ENCODE peak calls at places on chromosomes 4 and X, in six cellular contexts. One of them, this sample, is unnamed.

GRCh38 chrX:20595928-20596550 is 329.3 kb upstream of the RPS6KA3 start:
- DNase-seq in small intestine: no peak
- DNase-seq in left ventricle myocardium inferior: no peak
- DNase-seq in tibial artery: no peak
- DNase-seq in CD4-positive, alpha-beta memory T cell: no peak
- DNase-seq in brain microvascular endothelial cell: no peak
- DNase-seq in this sample: no peak

GRCh38 chr4:113643505-113643904 is 118.0 kb downstream of the CAMK2D start:
- DNase-seq in tibial artery: no peak
- DNase-seq in left ventricle myocardium inferior: no peak
- DNase-seq in CD4-positive, alpha-beta memory T cell: no peak
- DNase-seq in brain microvascular endothelial cell: no peak
- DNase-seq in small intestine: no peak
- DNase-seq in this sample: no peak

GRCh38 chrX:117510453-117510852 is 606.2 kb downstream of the KLHL13 start:
- DNase-seq in left ventricle myocardium inferior: no peak
- DNase-seq in small intestine: peak; percentile 0
- DNase-seq in tibial artery: no peak
- DNase-seq in CD4-positive, alpha-beta memory T cell: no peak
- DNase-seq in brain microvascular endothelial cell: no peak
- DNase-seq in this sample: no peak

GRCh38 chr4:8229341-8229975 is 30.4 kb downstream of the SH3TC1 start:
- DNase-seq in tibial artery: no peak
- DNase-seq in CD4-positive, alpha-beta memory T cell: no peak
- DNase-seq in left ventricle myocardium inferior: no peak
- DNase-seq in brain microvascular endothelial cell: no peak
- DNase-seq in small intestine: no peak
- DNase-seq in this sample: peak; percentile 34

GRCh38 chr4:34181311-34181808 is 2063.0 kb downstream of the ARAP2 start:
- DNase-seq in small intestine: no peak
- DNase-seq in CD4-positive, alpha-beta memory T cell: no peak
- DNase-seq in brain microvascular endothelial cell: peak; percentile 32
- DNase-seq in tibial artery: no peak
- DNase-seq in left ventricle myocardium inferior: no peak
- DNase-seq in this sample: peak; percentile 5

GRCh38 chr4:74283614-74284013 is 24.7 kb upstream of the EPGN start:
- DNase-seq in CD4-positive, alpha-beta memory T cell: no peak
- DNase-seq in tibial artery: no peak
- DNase-seq in small intestine: no peak
- DNase-seq in brain microvascular endothelial cell: no peak
- DNase-seq in left ventricle myocardium inferior: no peak
- DNase-seq in this sample: no peak

GRCh38 chr4:88533937-88534750 is 10.6 kb upstream of the PYURF start:
- DNase-seq in small intestine: no peak
- DNase-seq in CD4-positive, alpha-beta memory T cell: no peak
- DNase-seq in tibial artery: no peak
- DNase-seq in left ventricle myocardium inferior: no peak
- DNase-seq in brain microvascular endothelial cell: peak; percentile 58
- DNase-seq in this sample: no peak

GRCh38 chrX:9340619-9341304 is 124.1 kb upstream of the TBL1X start:
- DNase-seq in small intestine: peak; percentile 6
- DNase-seq in left ventricle myocardium inferior: peak; percentile 20
- DNase-seq in tibial artery: peak; percentile 46
- DNase-seq in CD4-positive, alpha-beta memory T cell: peak; percentile 71
- DNase-seq in brain microvascular endothelial cell: no peak
- DNase-seq in this sample: peak; percentile 65

GRCh38 chr4:126106658-126107057 is 791.9 kb downstream of the FAT4 start:
- DNase-seq in tibial artery: no peak
- DNase-seq in left ventricle myocardium inferior: no peak
- DNase-seq in brain microvascular endothelial cell: no peak
- DNase-seq in small intestine: no peak
- DNase-seq in CD4-positive, alpha-beta memory T cell: no peak
- DNase-seq in this sample: peak; percentile 9

GRCh38 chr4:147643616-147644015 is 26.4 kb downstream of the TMEM184C start:
- DNase-seq in CD4-positive, alpha-beta memory T cell: no peak
- DNase-seq in brain microvascular endothelial cell: no peak
- DNase-seq in small intestine: no peak
- DNase-seq in left ventricle myocardium inferior: no peak
- DNase-seq in tibial artery: no peak
- DNase-seq in this sample: no peak

GRCh38 chr4:47221721-47222120 is 190.4 kb downstream of the GABRB1 start:
- DNase-seq in small intestine: no peak
- DNase-seq in tibial artery: no peak
- DNase-seq in CD4-positive, alpha-beta memory T cell: no peak
- DNase-seq in brain microvascular endothelial cell: peak; percentile 82
- DNase-seq in left ventricle myocardium inferior: no peak
- DNase-seq in this sample: no peak

GRCh38 chr4:157072002-157072401 is 3.9 kb upstream of the GLRB start:
- DNase-seq in left ventricle myocardium inferior: no peak
- DNase-seq in tibial artery: no peak
- DNase-seq in CD4-positive, alpha-beta memory T cell: no peak
- DNase-seq in small intestine: no peak
- DNase-seq in brain microvascular endothelial cell: no peak
- DNase-seq in this sample: no peak

GRCh38 chr4:94583938-94584641 is 132.3 kb downstream of the PDLIM5 start:
- DNase-seq in CD4-positive, alpha-beta memory T cell: no peak
- DNase-seq in left ventricle myocardium inferior: no peak
- DNase-seq in small intestine: no peak
- DNase-seq in brain microvascular endothelial cell: no peak
- DNase-seq in tibial artery: no peak
- DNase-seq in this sample: no peak
- H3K36me3 ChIP-seq in CD4-positive, alpha-beta memory T cell: no peaks in the 10 kb centered on the region
- H3K36me3 ChIP-seq in left ventricle myocardium inferior: peaks cover 64% of the 10 kb centered on the region
- H3K36me3 ChIP-seq in small intestine: peaks cover 5% of the 10 kb centered on the region
- H3K36me3 ChIP-seq in brain microvascular endothelial cell: peaks cover 24% of the 10 kb centered on the region
- H3K36me3 ChIP-seq in tibial artery: peaks cover 13% of the 10 kb centered on the region
- H3K36me3 ChIP-seq in this sample: no peaks in the 10 kb centered on the region

DNA sequence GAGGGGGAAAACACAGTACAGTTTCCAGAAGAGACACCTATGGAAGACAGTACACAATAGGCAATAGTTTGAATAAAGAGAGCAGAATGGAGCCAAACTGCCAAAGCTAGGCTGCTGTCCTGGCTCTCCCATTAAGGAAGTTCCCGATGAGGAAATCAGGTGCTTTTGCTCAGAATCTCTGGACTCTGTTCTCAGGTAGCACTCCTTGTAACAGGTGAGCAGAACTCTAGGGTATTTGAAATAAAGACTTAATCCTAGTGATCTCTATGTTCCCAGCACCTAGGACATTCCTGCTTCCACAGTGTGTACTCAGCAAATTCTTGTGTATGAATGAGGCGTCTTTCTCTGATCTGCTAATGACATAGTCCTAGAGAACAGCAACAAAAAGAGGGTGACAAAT is 1.7 kb downstream of the EGF start:
- DNase-seq in left ventricle myocardium inferior: no peak
- DNase-seq in small intestine: peak; percentile 72
- DNase-seq in brain microvascular endothelial cell: no peak
- DNase-seq in tibial artery: no peak
- DNase-seq in CD4-positive, alpha-beta memory T cell: no peak
- DNase-seq in this sample: no peak
- H3K27ac ChIP-seq in left ventricle myocardium inferior: no peak overlapping the region
- H3K27ac ChIP-seq in small intestine: no peak overlapping the region
- H3K27ac ChIP-seq in brain microvascular endothelial cell: no peak overlapping the region
- H3K27ac ChIP-seq in tibial artery: no peak overlapping the region
- H3K27ac ChIP-seq in CD4-positive, alpha-beta memory T cell: no peak overlapping the region
- H3K27ac ChIP-seq in this sample: no peak overlapping the region

GRCh38 chr4:151310124-151310728 is 15.2 kb downstream of the SH3D19 start:
- DNase-seq in small intestine: no peak
- DNase-seq in brain microvascular endothelial cell: no peak
- DNase-seq in CD4-positive, alpha-beta memory T cell: no peak
- DNase-seq in tibial artery: no peak
- DNase-seq in left ventricle myocardium inferior: no peak
- DNase-seq in this sample: no peak
- H3K36me3 ChIP-seq in small intestine: peaks cover 1% of the 10 kb centered on the region
- H3K36me3 ChIP-seq in brain microvascular endothelial cell: no peaks in the 10 kb centered on the region
- H3K36me3 ChIP-seq in CD4-positive, alpha-beta memory T cell: no peaks in the 10 kb centered on the region
- H3K36me3 ChIP-seq in tibial artery: no peaks in the 10 kb centered on the region
- H3K36me3 ChIP-seq in left ventricle myocardium inferior: peaks cover 7% of the 10 kb centered on the region
- H3K36me3 ChIP-seq in this sample: no peaks in the 10 kb centered on the region

DNA sequence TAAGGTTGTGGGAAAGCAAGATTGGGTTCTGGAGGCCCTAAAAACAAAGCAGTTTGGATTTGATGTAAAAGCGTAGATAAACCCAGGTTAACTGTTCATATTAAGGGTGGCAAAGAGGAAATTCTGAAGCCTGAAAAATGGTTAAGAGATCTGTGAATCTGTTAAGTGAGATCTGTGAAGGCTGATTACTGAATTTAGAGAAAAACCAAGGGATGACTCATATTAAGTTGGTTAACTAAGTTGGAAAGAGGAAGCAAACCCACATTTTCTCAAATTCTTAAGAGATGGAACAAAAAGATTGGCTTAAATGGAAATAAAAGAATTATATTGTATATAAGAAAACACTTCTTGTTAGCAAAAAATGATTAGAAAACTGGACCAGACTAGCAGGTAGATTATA is 22.8 kb downstream of the GPAT3 start:
- DNase-seq in tibial artery: no peak
- DNase-seq in small intestine: no peak
- DNase-seq in brain microvascular endothelial cell: no peak
- DNase-seq in left ventricle myocardium inferior: no peak
- DNase-seq in CD4-positive, alpha-beta memory T cell: no peak
- DNase-seq in this sample: no peak
- H3K27ac ChIP-seq in tibial artery: no peak overlapping the region
- H3K27ac ChIP-seq in small intestine: no peak overlapping the region
- H3K27ac ChIP-seq in brain microvascular endothelial cell: no peak overlapping the region
- H3K27ac ChIP-seq in left ventricle myocardium inferior: peak overlapping the region; percentile 18
- H3K27ac ChIP-seq in CD4-positive, alpha-beta memory T cell: no peak overlapping the region
- H3K27ac ChIP-seq in this sample: no peak overlapping the region

GRCh38 chrX:44157858-44158257 is 184.7 kb upstream of the NDP start:
- DNase-seq in small intestine: no peak
- DNase-seq in tibial artery: peak; percentile 68
- DNase-seq in left ventricle myocardium inferior: no peak
- DNase-seq in CD4-positive, alpha-beta memory T cell: no peak
- DNase-seq in brain microvascular endothelial cell: no peak
- DNase-seq in this sample: no peak
- H3K36me3 ChIP-seq in small intestine: no peaks in the 10 kb centered on the region
- H3K36me3 ChIP-seq in tibial artery: no peaks in the 10 kb centered on the region
- H3K36me3 ChIP-seq in left ventricle myocardium inferior: no peaks in the 10 kb centered on the region
- H3K36me3 ChIP-seq in CD4-positive, alpha-beta memory T cell: no peaks in the 10 kb centered on the region
- H3K36me3 ChIP-seq in brain microvascular endothelial cell: no peaks in the 10 kb centered on the region
- H3K36me3 ChIP-seq in this sample: no peaks in the 10 kb centered on the region

GRCh38 chr4:188030401-188030800 is 34.8 kb downstream of the ZFP42 start:
- DNase-seq in CD4-positive, alpha-beta memory T cell: no peak
- DNase-seq in left ventricle myocardium inferior: no peak
- DNase-seq in tibial artery: no peak
- DNase-seq in small intestine: no peak
- DNase-seq in brain microvascular endothelial cell: no peak
- DNase-seq in this sample: no peak
- H3K27ac ChIP-seq in CD4-positive, alpha-beta memory T cell: no peak overlapping the region
- H3K27ac ChIP-seq in left ventricle myocardium inferior: no peak overlapping the region
- H3K27ac ChIP-seq in tibial artery: no peak overlapping the region
- H3K27ac ChIP-seq in small intestine: no peak overlapping the region
- H3K27ac ChIP-seq in brain microvascular endothelial cell: no peak overlapping the region
- H3K27ac ChIP-seq in this sample: no peak overlapping the region

This sample was measured in SJCRH30.